ENCODE peak calls at places on chromosomes 4 and X, in eight cellular contexts. D is tibial nerve; R is MM.1S; M is SK-N-SH; Z is right atrium auricular region; V is CD8-positive, alpha-beta memory T cell; C is cardiac muscle cell; F is aorta. W is an unnamed sample.

GRCh38 chr4:124903995-124904722 is 191.6 kb upstream of the ANKRD50 start:
- DNase-seq in D (no peak), R (no peak), M (no peak), Z (no peak), V (no peak), C (peak; percentile 79), F (no peak), W (no peak)

GRCh38 chr4:184165291-184165690 is 52.4 kb downstream of the ENPP6 start:
- DNase-seq in D (no peak), R (no peak), M (no peak), Z (peak; percentile 43), V (no peak), C (no peak), F (no peak), W (no peak)

GRCh38 chr4:155769092-155769491 is 10.3 kb downstream of the GUCY1B1 start:
- DNase-seq in D (no peak), R (no peak), M (no peak), Z (no peak), V (no peak), C (no peak), F (no peak), W (no peak)

GRCh38 chr4:145821771-145822170 is 116.9 kb downstream of the ZNF827 start:
- DNase-seq in D (no peak), R (no peak), M (no peak), Z (no peak), V (no peak), C (no peak), F (no peak), W (no peak)

GRCh38 chr4:85967872-85968271 is 392.0 kb downstream of the MAPK10 start:
- DNase-seq in D (no peak), R (no peak), M (no peak), Z (no peak), V (no peak), C (peak; percentile 47), F (no peak), W (no peak)

GRCh38 chr4:78293841-78294301 is 236.7 kb downstream of the FRAS1 start:
- DNase-seq in D (no peak), R (no peak), M (no peak), Z (no peak), V (no peak), C (peak; percentile 83), F (no peak), W (no peak)

GRCh38 chrX:38061335-38061734 is 55.0 kb downstream of the SYTL5 start:
- DNase-seq in D (no peak), R (no peak), M (no peak), Z (no peak), V (no peak), C (no peak), F (no peak), W (no peak)

GRCh38 chr4:108240356-108240755 is 71.6 kb upstream of the LEF1 start:
- DNase-seq in D (no peak), R (no peak), M (no peak), Z (no peak), V (no peak), C (peak; percentile 29), F (no peak), W (no peak)

GRCh38 chr4:136863756-136864155 is 668.5 kb downstream of the PCDH18 start:
- DNase-seq in D (no peak), R (no peak), M (no peak), Z (no peak), V (no peak), C (peak; percentile 25), F (no peak), W (no peak)

GRCh38 chr4:72468904-72469502 is 100.0 kb downstream of the ADAMTS3 start:
- DNase-seq in D (no peak), R (peak; percentile 46), M (no peak), Z (no peak), V (no peak), C (peak; percentile 52), F (no peak), W (no peak)

GRCh38 chr4:52968696-52969095 is 106.6 kb downstream of the RASL11B start:
- DNase-seq in D (no peak), R (no peak), M (no peak), Z (no peak), V (no peak), C (no peak), F (no peak), W (no peak)

GRCh38 chr4:153522800-153523089 is 56.6 kb downstream of the TMEM131L start:
- DNase-seq in D (no peak), R (no peak), M (no peak), Z (no peak), V (peak; percentile 32), C (no peak), F (no peak), W (peak; percentile 41)

GRCh38 chr4:119655111-119655837 is 26.7 kb upstream of the PDE5A start:
- DNase-seq in D (no peak), R (no peak), M (peak; percentile 44), Z (no peak), V (no peak), C (no peak), F (no peak), W (no peak)

GRCh38 chr4:187139116-187139515 is 415.5 kb upstream of the FAT1 start:
- DNase-seq in D (no peak), R (no peak), M (no peak), Z (no peak), V (no peak), C (no peak), F (no peak), W (no peak)

GRCh38 chr4:117610706-117611308 is 423.5 kb upstream of the NDST3 start:
- DNase-seq in D (no peak), R (no peak), M (no peak), Z (no peak), V (no peak), C (no peak), F (no peak), W (no peak)

GRCh38 chr4:90118547-90119211 is 8.5 kb upstream of the CCSER1 start:
- DNase-seq in D (no peak), R (peak; percentile 20), M (no peak), Z (no peak), V (no peak), C (no peak), F (no peak), W (no peak)

GRCh38 chr4:176357359-176358082 is 37.8 kb downstream of the SPCS3 start:
- DNase-seq in D (no peak), R (peak; percentile 91), M (no peak), Z (no peak), V (no peak), C (no peak), F (no peak), W (no peak)

DNA sequence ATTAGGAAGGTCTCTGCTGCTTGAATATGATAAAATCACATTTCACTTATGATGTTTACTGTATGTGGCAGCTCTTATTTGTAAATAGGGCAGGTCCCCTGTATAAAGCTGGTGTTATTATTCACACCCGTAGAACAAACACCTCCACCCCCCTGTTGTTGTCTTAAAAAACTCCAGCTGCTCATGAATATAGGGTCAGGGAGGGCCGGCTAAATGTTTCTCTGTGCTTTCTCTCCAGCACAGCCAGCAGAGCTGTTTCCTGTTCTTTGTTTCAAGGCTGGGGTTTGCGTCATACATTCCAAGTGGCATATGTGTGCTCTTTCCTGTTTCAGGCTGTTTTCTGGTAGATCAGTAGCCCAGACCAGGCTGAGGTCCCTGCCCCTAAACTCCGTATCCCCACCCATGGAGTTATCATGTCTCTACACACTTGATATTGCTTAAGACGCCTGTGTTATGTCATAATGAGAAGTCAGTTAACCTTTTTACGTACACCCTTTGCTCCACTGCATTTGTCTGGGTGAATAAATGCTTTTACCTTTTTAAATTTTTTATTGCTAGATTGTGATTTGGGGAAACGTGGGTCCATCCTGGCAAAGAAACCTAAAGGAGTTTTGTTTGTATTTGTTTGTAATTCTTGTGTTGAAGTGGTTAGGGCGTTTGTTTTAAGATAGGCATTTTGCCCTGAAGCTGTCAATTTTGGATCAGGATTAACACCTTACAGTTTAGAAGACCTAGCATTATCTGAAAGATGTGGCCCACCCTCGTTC is 3.2 kb downstream of the KLF3 start:
- DNase-seq in D (peak; percentile 65), R (peak; percentile 90), M (peak; percentile 77), Z (peak; percentile 96), V (peak; percentile 58), C (peak; percentile 99), F (no peak), W (peak; percentile 87)
- H3K27me3 ChIP-seq in D (no peaks in the 10 kb centered on the region), R (no peaks in the 10 kb centered on the region), M (no peaks in the 10 kb centered on the region), Z (no peaks in the 10 kb centered on the region), V (no peaks in the 10 kb centered on the region), C (no peaks in the 10 kb centered on the region), F (no peaks in the 10 kb centered on the region), W (no peaks in the 10 kb centered on the region)

GRCh38 chr4:40516651-40517050 is 113.0 kb downstream of the RBM47 start:
- DNase-seq in D (no peak), R (no peak), M (no peak), Z (no peak), V (no peak), C (no peak), F (no peak), W (no peak)

GRCh38 chr4:40515037-40515397 is 114.6 kb downstream of the RBM47 start:
- DNase-seq in D (no peak), R (no peak), M (no peak), Z (no peak), V (no peak), C (peak; percentile 13), F (no peak), W (no peak)

GRCh38 chr4:40514409-40515025 is 115.1 kb downstream of the RBM47 start:
- DNase-seq in D (no peak), R (peak; percentile 39), M (no peak), Z (no peak), V (no peak), C (no peak), F (no peak), W (no peak)

GRCh38 chr4:40511017-40511614 is 118.5 kb downstream of the RBM47 start:
- DNase-seq in D (no peak), R (no peak), M (no peak), Z (no peak), V (no peak), C (no peak), F (no peak), W (no peak)

GRCh38 chr4:40515398-40516293 is 114.0 kb downstream of the RBM47 start:
- DNase-seq in D (no peak), R (peak; percentile 81), M (no peak), Z (peak; percentile 73), V (no peak), C (peak; percentile 71), F (no peak), W (no peak)
- H3K27ac ChIP-seq in D (no peak overlapping the region), R (peak overlapping the region; percentile 84), M (no peak overlapping the region), Z (peak overlapping the region; percentile 2), V (peak overlapping the region; percentile 41), C (no peak overlapping the region), F (no peak overlapping the region), W (no peak overlapping the region)

GRCh38 chr4:41213563-41214157 is 682 bp downstream of the APBB2 start:
- DNase-seq in D (no peak), R (no peak), M (no peak), Z (no peak), V (no peak), C (peak; percentile 30), F (peak; percentile 82), W (no peak)
- H3K27me3 ChIP-seq in D (no peaks in the 10 kb centered on the region), R (peaks cover 5% of the 10 kb centered on the region), M (no peaks in the 10 kb centered on the region), Z (no peaks in the 10 kb centered on the region), V (peaks cover 11% of the 10 kb centered on the region), C (peaks cover 12% of the 10 kb centered on the region), F (no peaks in the 10 kb centered on the region), W (peaks cover 10% of the 10 kb centered on the region)

DNA sequence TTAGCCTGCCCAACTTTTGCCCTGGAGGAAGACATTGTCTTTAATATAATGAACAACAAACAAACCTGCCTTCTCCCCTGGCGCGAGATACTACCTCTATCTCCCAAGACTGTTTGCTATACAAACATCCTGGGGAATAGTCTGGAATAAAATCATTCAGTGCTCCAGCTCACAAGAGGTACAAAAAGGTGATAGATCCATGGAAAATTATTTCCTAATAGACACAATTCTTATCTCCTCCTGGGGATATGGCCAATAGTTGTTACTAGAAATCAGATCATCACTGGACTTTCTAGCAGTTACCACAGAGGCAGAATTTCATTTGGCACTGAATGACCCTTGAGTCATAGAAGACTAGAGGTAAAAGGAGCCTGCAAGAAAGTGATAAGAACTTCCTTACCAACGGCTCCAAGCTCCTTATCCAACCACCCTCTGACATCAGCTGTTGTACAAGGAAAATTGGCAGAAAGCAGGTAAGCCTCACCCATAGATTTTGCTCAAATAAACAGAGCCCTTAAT is 38.1 kb downstream of the MID1 start:
- DNase-seq in D (no peak), R (no peak), M (no peak), Z (no peak), V (no peak), C (peak; percentile 53), F (no peak), W (no peak)
- H3K27ac ChIP-seq in D (no peak overlapping the region), R (no peak overlapping the region), M (no peak overlapping the region), Z (no peak overlapping the region), V (no peak overlapping the region), C (no peak overlapping the region), F (no peak overlapping the region), W (no peak overlapping the region)

W was measured in CD4-positive, alpha-beta memory T cell.